ENCODE peak calls at places on chromosomes 1 and 21, in six cellular contexts. One of them, this sample, is unnamed.

GRCh38 chr21:42925114-42925907 is at the start of gene ERVH48-1:
- DNase-seq in SK-N-SH: no peak
- DNase-seq in GM12864: no peak
- DNase-seq in naive thymus-derived CD4-positive, alpha-beta T cell: peak
- DNase-seq in PC-3: no peak
- DNase-seq in A549: no peak
- DNase-seq in this sample: no peak

GRCh38 chr21:37367301-37367757 is 756 bp downstream of the DYRK1A start:
- DNase-seq in SK-N-SH: peak
- DNase-seq in GM12864: no peak
- DNase-seq in naive thymus-derived CD4-positive, alpha-beta T cell: no peak
- DNase-seq in PC-3: no peak
- DNase-seq in A549: no peak
- DNase-seq in this sample: no peak

GRCh38 chr1:212608956-212609700 is 567 bp downstream of the ATF3 start:
- DNase-seq in SK-N-SH: peak
- DNase-seq in GM12864: no peak
- DNase-seq in naive thymus-derived CD4-positive, alpha-beta T cell: peak
- DNase-seq in PC-3: peak
- DNase-seq in A549: no peak
- DNase-seq in this sample: peak

GRCh38 chr1:167805041-167805556 is 83.3 kb downstream of the MPZL1 start:
- DNase-seq in SK-N-SH: peak
- DNase-seq in GM12864: no peak
- DNase-seq in naive thymus-derived CD4-positive, alpha-beta T cell: peak
- DNase-seq in PC-3: no peak
- DNase-seq in A549: no peak
- DNase-seq in this sample: no peak

GRCh38 chr1:43564617-43565348 is 34.1 kb downstream of the PTPRF start:
- DNase-seq in SK-N-SH: peak
- DNase-seq in GM12864: no peak
- DNase-seq in naive thymus-derived CD4-positive, alpha-beta T cell: no peak
- DNase-seq in PC-3: no peak
- DNase-seq in A549: no peak
- DNase-seq in this sample: no peak

GRCh38 chr1:3944621-3944914 is 44.5 kb upstream of the C1orf174 start:
- DNase-seq in SK-N-SH: no peak
- DNase-seq in GM12864: no peak
- DNase-seq in naive thymus-derived CD4-positive, alpha-beta T cell: no peak
- DNase-seq in PC-3: no peak
- DNase-seq in A549: no peak
- DNase-seq in this sample: no peak

GRCh38 chr1:19080715-19081114 is 124.2 kb upstream of the IFFO2 start:
- DNase-seq in SK-N-SH: no peak
- DNase-seq in GM12864: no peak
- DNase-seq in naive thymus-derived CD4-positive, alpha-beta T cell: no peak
- DNase-seq in PC-3: no peak
- DNase-seq in A549: no peak
- DNase-seq in this sample: no peak

GRCh38 chr21:42348762-42349161 is 2.0 kb downstream of the TFF2 start:
- DNase-seq in SK-N-SH: no peak
- DNase-seq in GM12864: no peak
- DNase-seq in naive thymus-derived CD4-positive, alpha-beta T cell: no peak
- DNase-seq in PC-3: no peak
- DNase-seq in A549: no peak
- DNase-seq in this sample: no peak

GRCh38 chr1:175307160-175307559 is 114.6 kb upstream of the KIAA0040 start:
- DNase-seq in SK-N-SH: no peak
- DNase-seq in GM12864: no peak
- DNase-seq in naive thymus-derived CD4-positive, alpha-beta T cell: no peak
- DNase-seq in PC-3: no peak
- DNase-seq in A549: no peak
- DNase-seq in this sample: no peak

GRCh38 chr1:163538682-163539081 is 216.9 kb downstream of the NUF2 start:
- DNase-seq in SK-N-SH: no peak
- DNase-seq in GM12864: no peak
- DNase-seq in naive thymus-derived CD4-positive, alpha-beta T cell: no peak
- DNase-seq in PC-3: no peak
- DNase-seq in A549: no peak
- DNase-seq in this sample: no peak

GRCh38 chr1:2015383-2015735 is 3.8 kb upstream of the GABRD start:
- DNase-seq in SK-N-SH: no peak
- DNase-seq in GM12864: no peak
- DNase-seq in naive thymus-derived CD4-positive, alpha-beta T cell: no peak
- DNase-seq in PC-3: no peak
- DNase-seq in A549: no peak
- DNase-seq in this sample: no peak

GRCh38 chr1:111202366-111202706 is 1.9 kb upstream of the DENND2D start:
- DNase-seq in SK-N-SH: no peak
- DNase-seq in GM12864: no peak
- DNase-seq in naive thymus-derived CD4-positive, alpha-beta T cell: no peak
- DNase-seq in PC-3: peak
- DNase-seq in A549: no peak
- DNase-seq in this sample: no peak

GRCh38 chr1:61930246-61930645 is 188.0 kb downstream of the PATJ start:
- DNase-seq in SK-N-SH: no peak
- DNase-seq in GM12864: no peak
- DNase-seq in naive thymus-derived CD4-positive, alpha-beta T cell: no peak
- DNase-seq in PC-3: no peak
- DNase-seq in A549: no peak
- DNase-seq in this sample: no peak

GRCh38 chr1:94929816-94930215 is 2.9 kb upstream of the CNN3 start:
- DNase-seq in SK-N-SH: no peak
- DNase-seq in GM12864: no peak
- DNase-seq in naive thymus-derived CD4-positive, alpha-beta T cell: no peak
- DNase-seq in PC-3: no peak
- DNase-seq in A549: no peak
- DNase-seq in this sample: no peak

GRCh38 chr1:109266965-109267364 is 16.0 kb downstream of the PSRC1 start:
- DNase-seq in SK-N-SH: no peak
- DNase-seq in GM12864: no peak
- DNase-seq in naive thymus-derived CD4-positive, alpha-beta T cell: no peak
- DNase-seq in PC-3: peak
- DNase-seq in A549: no peak
- DNase-seq in this sample: no peak

GRCh38 chr21:41477641-41478318 is 30.2 kb downstream of the TMPRSS2 start:
- DNase-seq in SK-N-SH: no peak
- DNase-seq in GM12864: no peak
- DNase-seq in naive thymus-derived CD4-positive, alpha-beta T cell: no peak
- DNase-seq in PC-3: no peak
- DNase-seq in A549: no peak
- DNase-seq in this sample: no peak

GRCh38 chr1:27744556-27744955 is 18.8 kb downstream of the FAM76A start:
- DNase-seq in SK-N-SH: no peak
- DNase-seq in GM12864: no peak
- DNase-seq in naive thymus-derived CD4-positive, alpha-beta T cell: no peak
- DNase-seq in PC-3: no peak
- DNase-seq in A549: no peak
- DNase-seq in this sample: no peak

GRCh38 chr1:210736681-210737080 is 397.3 kb downstream of the KCNH1 start:
- DNase-seq in SK-N-SH: no peak
- DNase-seq in GM12864: no peak
- DNase-seq in naive thymus-derived CD4-positive, alpha-beta T cell: no peak
- DNase-seq in PC-3: no peak
- DNase-seq in A549: no peak
- DNase-seq in this sample: no peak

GRCh38 chr1:3372317-3372716 is 82.1 kb upstream of the ARHGEF16 start:
- DNase-seq in SK-N-SH: no peak
- DNase-seq in GM12864: no peak
- DNase-seq in naive thymus-derived CD4-positive, alpha-beta T cell: no peak
- DNase-seq in PC-3: no peak
- DNase-seq in A549: no peak
- DNase-seq in this sample: no peak

GRCh38 chr1:201719812-201720521 is 109.0 kb upstream of the IPO9 start:
- DNase-seq in SK-N-SH: no peak
- DNase-seq in GM12864: no peak
- DNase-seq in naive thymus-derived CD4-positive, alpha-beta T cell: no peak
- DNase-seq in PC-3: no peak
- DNase-seq in A549: no peak
- DNase-seq in this sample: no peak

GRCh38 chr1:84146375-84147032 is 2.4 kb downstream of the PRKACB start:
- DNase-seq in SK-N-SH: no peak
- DNase-seq in GM12864: no peak
- DNase-seq in naive thymus-derived CD4-positive, alpha-beta T cell: no peak
- DNase-seq in PC-3: peak
- DNase-seq in A549: peak
- DNase-seq in this sample: no peak

DNA sequence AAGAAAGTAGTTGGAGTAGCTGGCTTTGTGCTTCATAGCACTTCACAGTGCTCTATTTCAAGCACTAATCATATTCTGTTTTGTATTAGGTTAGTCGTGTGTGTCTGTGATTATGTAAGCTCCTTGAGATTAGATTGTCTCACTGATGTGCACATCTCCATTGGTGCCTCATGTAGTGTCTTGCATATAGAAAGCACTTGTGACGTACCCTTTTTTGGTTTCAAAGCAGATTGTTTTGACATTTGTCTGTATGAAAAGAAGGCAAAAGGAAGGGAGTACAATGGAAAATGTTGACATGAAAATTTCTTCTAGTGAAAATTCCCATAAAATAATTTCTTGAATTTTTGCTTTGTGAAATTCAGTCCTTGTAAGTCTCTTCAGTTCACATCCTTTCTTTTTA is 14.0 kb downstream of the BTBD8 start:
- DNase-seq in SK-N-SH: no peak
- DNase-seq in GM12864: no peak
- DNase-seq in naive thymus-derived CD4-positive, alpha-beta T cell: no peak
- DNase-seq in PC-3: no peak
- DNase-seq in A549: no peak
- DNase-seq in this sample: no peak
- H3K4me3 ChIP-seq in SK-N-SH: no peak
- H3K4me3 ChIP-seq in GM12864: no peak
- H3K4me3 ChIP-seq in naive thymus-derived CD4-positive, alpha-beta T cell: no peak
- H3K4me3 ChIP-seq in PC-3: no peak
- H3K4me3 ChIP-seq in A549: no peak
- H3K4me3 ChIP-seq in this sample: no peak

DNA sequence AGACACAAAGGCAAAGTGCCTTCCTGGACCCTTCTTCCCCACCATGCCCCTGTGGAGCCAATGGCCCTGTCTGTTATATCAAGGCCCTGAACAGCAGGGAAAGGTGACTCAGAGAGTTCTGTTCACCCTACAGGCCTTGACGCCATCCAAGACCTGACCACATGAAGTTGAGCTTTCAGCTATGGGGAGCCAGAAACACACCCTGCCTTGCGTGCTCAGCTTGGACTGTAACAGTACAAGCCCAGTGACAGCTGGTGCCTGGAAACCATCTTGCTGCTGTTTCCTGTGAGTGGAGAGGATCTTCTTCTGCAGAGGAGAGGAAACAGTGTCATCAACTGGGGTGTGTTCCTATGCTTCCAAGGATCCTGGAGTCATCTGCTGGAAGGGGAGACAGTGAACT is 165.0 kb upstream of the IRF2BP2 start:
- DNase-seq in SK-N-SH: no peak
- DNase-seq in GM12864: no peak
- DNase-seq in naive thymus-derived CD4-positive, alpha-beta T cell: no peak
- DNase-seq in PC-3: no peak
- DNase-seq in A549: no peak
- DNase-seq in this sample: no peak
- H3K4me3 ChIP-seq in SK-N-SH: no peak
- H3K4me3 ChIP-seq in GM12864: no peak
- H3K4me3 ChIP-seq in naive thymus-derived CD4-positive, alpha-beta T cell: no peak
- H3K4me3 ChIP-seq in PC-3: no peak
- H3K4me3 ChIP-seq in A549: no peak
- H3K4me3 ChIP-seq in this sample: no peak

DNA sequence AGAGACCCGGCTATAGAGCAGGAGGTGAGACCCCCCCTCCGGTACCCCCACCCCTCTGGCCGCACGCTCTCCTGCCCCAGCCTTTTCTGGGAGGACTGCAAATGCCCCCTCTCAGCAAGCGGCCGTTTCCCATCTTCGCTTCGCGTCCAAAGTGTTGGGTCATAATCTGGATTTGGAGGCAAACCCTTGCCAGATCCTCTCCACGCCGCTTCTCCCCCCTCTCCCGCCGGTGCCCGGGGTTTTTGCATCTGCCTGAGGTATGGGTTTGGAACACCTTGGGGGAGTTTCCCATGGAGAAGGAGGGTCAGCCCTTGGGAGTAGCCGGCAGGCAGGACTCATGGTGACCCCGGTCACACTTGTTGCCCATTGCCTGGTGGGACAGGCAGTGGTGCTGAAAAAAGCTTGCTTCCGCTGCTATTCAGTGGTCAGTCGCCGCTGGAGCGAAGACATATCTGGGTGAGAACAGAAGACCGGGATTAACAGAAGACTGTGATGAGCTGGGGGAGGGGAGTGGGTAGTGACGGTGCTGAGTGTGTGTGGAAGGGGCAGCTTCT is 948 bp downstream of the KCNK2 start:
- DNase-seq in SK-N-SH: peak
- DNase-seq in GM12864: no peak
- DNase-seq in naive thymus-derived CD4-positive, alpha-beta T cell: no peak
- DNase-seq in PC-3: no peak
- DNase-seq in A549: no peak
- DNase-seq in this sample: no peak
- H3K4me3 ChIP-seq in SK-N-SH: peak
- H3K4me3 ChIP-seq in GM12864: no peak
- H3K4me3 ChIP-seq in naive thymus-derived CD4-positive, alpha-beta T cell: no peak
- H3K4me3 ChIP-seq in PC-3: peak
- H3K4me3 ChIP-seq in A549: peak
- H3K4me3 ChIP-seq in this sample: peak

DNA sequence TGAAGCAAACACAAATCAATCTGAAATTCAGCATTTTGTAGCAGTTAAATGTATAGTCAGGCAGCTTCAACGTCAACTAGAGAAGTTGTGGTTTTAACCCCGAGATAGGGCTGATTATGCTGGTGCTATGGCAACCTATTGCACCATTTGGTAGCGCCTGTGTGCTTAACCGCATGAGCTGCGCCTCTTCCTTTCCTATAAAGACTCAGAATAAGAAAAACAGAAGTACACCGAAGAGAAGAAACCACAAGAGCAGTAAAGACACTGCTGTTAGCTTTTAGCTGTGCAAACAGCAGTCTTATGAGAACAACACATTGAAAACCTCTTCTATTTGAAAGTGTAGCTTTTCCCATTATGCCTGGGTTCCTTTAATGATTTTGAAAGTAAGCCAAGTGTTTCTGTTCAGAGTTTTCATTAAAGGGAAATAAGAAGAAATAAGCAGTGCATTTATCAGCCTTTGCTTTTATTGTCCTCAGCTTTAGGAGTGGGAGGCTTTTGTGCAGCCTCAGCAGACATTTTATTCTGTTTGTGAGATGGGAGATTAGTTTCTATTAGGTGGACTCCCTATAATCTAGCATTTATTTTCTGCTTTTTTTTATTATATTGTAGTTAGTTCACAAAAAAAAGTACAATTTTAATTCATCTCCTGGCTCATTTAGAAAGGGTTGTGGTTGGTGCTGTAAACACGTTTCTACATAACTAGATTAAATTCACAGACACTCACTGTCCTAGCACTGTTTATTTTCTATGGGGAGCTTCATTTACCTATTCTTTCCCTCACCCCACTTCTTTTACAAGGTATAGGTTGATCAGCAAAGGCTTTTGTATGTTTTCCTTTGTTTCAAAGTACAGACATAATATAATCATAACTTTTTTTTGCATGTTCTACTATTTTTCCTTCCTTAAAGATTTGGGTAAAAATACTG is 43.3 kb downstream of the PTPRC start:
- DNase-seq in SK-N-SH: peak
- DNase-seq in GM12864: peak
- DNase-seq in naive thymus-derived CD4-positive, alpha-beta T cell: peak
- DNase-seq in PC-3: peak
- DNase-seq in A549: no peak
- DNase-seq in this sample: no peak
- H3K4me3 ChIP-seq in SK-N-SH: no peak
- H3K4me3 ChIP-seq in GM12864: peak
- H3K4me3 ChIP-seq in naive thymus-derived CD4-positive, alpha-beta T cell: peak
- H3K4me3 ChIP-seq in PC-3: peak
- H3K4me3 ChIP-seq in A549: no peak
- H3K4me3 ChIP-seq in this sample: peak

GRCh38 chr1:193417420-193417819 is 231.0 kb upstream of the B3GALT2 start:
- DNase-seq in SK-N-SH: no peak
- DNase-seq in GM12864: no peak
- DNase-seq in naive thymus-derived CD4-positive, alpha-beta T cell: no peak
- DNase-seq in PC-3: no peak
- DNase-seq in A549: peak
- DNase-seq in this sample: no peak
- H3K4me3 ChIP-seq in SK-N-SH: peak
- H3K4me3 ChIP-seq in GM12864: no peak
- H3K4me3 ChIP-seq in naive thymus-derived CD4-positive, alpha-beta T cell: peak
- H3K4me3 ChIP-seq in PC-3: no peak
- H3K4me3 ChIP-seq in A549: no peak
- H3K4me3 ChIP-seq in this sample: no peak